ENCODE peak calls at places on chromosomes 1 and 21, in seven cellular contexts. I is endothelial cell, J is choroid plexus epithelial cell, M is OCI-LY7, Q is SK-N-SH, W is nephron progenitor cell, L is esophagus squamous epithelium. N is an unnamed sample.

GRCh38 chr1:35623832-35624231 is 17.5 kb downstream of the PSMB2 start:
- DNase-seq in M (no peak), Q (no peak), J (no peak), L (no peak), I (no peak), W (no peak), N (no peak)

GRCh38 chr1:23799570-23800395 is 771 bp downstream of the GALE start:
- DNase-seq in J (peak), W (peak), M (no peak), L (no peak), I (peak), Q (peak), N (no peak)

GRCh38 chr1:17682403-17682802 is 72.7 kb upstream of the ACTL8 start:
- DNase-seq in Q (peak), I (no peak), L (no peak), M (no peak), J (no peak), W (no peak), N (no peak)

GRCh38 chr21:29149771-29150425 is 19.5 kb downstream of the MAP3K7CL start:
- DNase-seq in L (no peak), Q (no peak), J (peak), M (no peak), W (no peak), I (no peak), N (no peak)

GRCh38 chr1:100528861-100529260 is 9.1 kb upstream of the GPR88 start:
- DNase-seq in W (no peak), Q (no peak), L (no peak), J (peak), M (no peak), I (no peak), N (no peak)

GRCh38 chr21:34113842-34114241 is 40.5 kb downstream of the MRPS6 start:
- DNase-seq in L (no peak), W (no peak), I (no peak), M (no peak), J (no peak), Q (no peak), N (no peak)

GRCh38 chr1:205587576-205587975 is 44.2 kb downstream of the ELK4 start:
- DNase-seq in M (no peak), Q (no peak), I (no peak), L (no peak), J (no peak), W (no peak), N (no peak)

GRCh38 chr1:174883361-174883760 is 116.4 kb upstream of the CACYBP start:
- DNase-seq in I (no peak), Q (no peak), W (no peak), L (no peak), J (peak), M (no peak), N (no peak)

GRCh38 chr1:53411541-53412152 is 47.6 kb upstream of the DMRTB1 start:
- DNase-seq in I (no peak), L (no peak), W (no peak), M (no peak), J (no peak), Q (no peak), N (no peak)

GRCh38 chr1:16082283-16083038 is 9.0 kb upstream of the FAM131C start:
- DNase-seq in I (peak), J (peak), Q (peak), L (no peak), M (peak), W (peak), N (peak)

GRCh38 chr1:247430430-247430829 is 14.5 kb downstream of the NLRP3 start:
- DNase-seq in Q (no peak), J (no peak), L (no peak), I (no peak), M (no peak), W (no peak), N (no peak)

GRCh38 chr1:247437551-247438535 is 20.1 kb downstream of the OR2B11 start:
- DNase-seq in I (no peak), J (no peak), M (no peak), W (no peak), L (no peak), Q (no peak), N (no peak)

GRCh38 chr1:247433922-247434476 is 18.0 kb downstream of the NLRP3 start:
- DNase-seq in J (no peak), I (no peak), L (no peak), Q (no peak), W (no peak), M (no peak), N (no peak)

GRCh38 chr1:247431643-247432042 is 15.7 kb downstream of the NLRP3 start:
- DNase-seq in I (no peak), W (no peak), Q (no peak), M (no peak), J (no peak), L (no peak), N (no peak)

GRCh38 chr1:247435026-247435770 is 19.2 kb downstream of the NLRP3 start:
- DNase-seq in J (no peak), Q (no peak), L (no peak), M (no peak), W (no peak), I (no peak), N (no peak)
- TF ChIP-seq CTCF in J (no peak), Q (no peak), L (no peak), M (no peak), W (no peak), I (no peak), N (no peak)

GRCh38 chr1:63063367-63063766 is 259.0 kb upstream of the FOXD3 start:
- DNase-seq in Q (no peak), L (no peak), M (no peak), I (peak), W (no peak), J (no peak), N (no peak)
- TF ChIP-seq CTCF in Q (peak), L (no peak), M (peak), I (peak), W (no peak), J (peak), N (no peak)

GRCh38 chr1:156844102-156844501 is 14.8 kb downstream of the INSRR start:
- DNase-seq in L (no peak), W (no peak), Q (no peak), M (no peak), J (no peak), I (no peak), N (no peak)

GRCh38 chr1:156846643-156847042 is 12.3 kb downstream of the INSRR start:
- DNase-seq in L (no peak), W (no peak), J (no peak), I (no peak), Q (no peak), M (no peak), N (no peak)

GRCh38 chr1:156844638-156845037 is 14.3 kb downstream of the INSRR start:
- DNase-seq in L (no peak), Q (no peak), J (no peak), W (no peak), M (no peak), I (no peak), N (no peak)

GRCh38 chr1:156845953-156846545 is 12.9 kb downstream of the INSRR start:
- DNase-seq in I (no peak), L (no peak), Q (no peak), M (no peak), J (no peak), W (no peak), N (no peak)

DNA sequence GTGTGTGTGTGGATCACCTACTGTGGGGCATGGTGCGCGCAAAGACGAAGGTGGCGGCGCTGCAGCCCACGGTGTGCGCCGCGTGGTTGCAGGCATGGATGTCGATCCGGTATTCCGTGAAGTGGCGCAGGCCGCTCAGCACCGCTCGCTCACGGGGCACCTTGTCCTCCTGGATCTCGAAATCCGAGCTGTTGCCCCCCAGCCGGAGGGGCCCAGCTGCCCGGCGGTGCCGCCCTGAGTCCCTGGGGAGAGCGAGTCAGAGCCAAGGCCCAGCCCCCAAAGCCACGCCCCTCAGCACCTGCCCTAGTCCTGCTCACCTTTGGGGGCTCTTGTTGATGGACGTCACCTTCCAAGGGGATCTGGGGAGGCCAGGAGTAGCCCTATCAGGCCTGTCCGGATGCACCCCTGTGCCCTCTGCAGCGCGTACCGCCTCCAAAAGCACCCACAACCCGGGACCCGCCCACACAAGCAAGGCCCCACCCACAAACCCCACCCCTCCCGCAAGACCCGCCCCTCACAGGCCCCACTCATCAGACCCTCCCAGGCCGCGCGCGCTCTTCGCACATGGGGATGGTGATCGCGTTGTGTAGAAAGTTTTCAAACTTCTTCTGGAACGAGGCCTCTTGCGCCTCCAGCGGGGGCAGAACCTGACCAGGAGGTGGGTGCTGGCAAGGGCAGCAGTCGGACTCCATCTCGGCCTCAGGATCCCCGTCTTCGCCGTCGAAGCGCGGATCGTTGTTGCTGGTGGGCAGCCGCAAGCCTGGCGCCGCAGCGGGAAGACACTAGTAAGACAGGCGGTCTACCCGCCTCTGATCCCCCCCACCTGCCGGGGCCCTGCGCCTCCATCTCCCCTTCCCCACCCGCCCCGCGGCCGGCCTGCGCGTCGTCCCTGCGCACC is 13.6 kb downstream of the INSRR start:
- DNase-seq in L (no peak), J (no peak), Q (peak), I (no peak), W (peak), M (no peak), N (no peak)
- TF ChIP-seq CTCF in L (no peak), J (peak), Q (no peak), I (no peak), W (no peak), M (no peak), N (no peak)

DNA sequence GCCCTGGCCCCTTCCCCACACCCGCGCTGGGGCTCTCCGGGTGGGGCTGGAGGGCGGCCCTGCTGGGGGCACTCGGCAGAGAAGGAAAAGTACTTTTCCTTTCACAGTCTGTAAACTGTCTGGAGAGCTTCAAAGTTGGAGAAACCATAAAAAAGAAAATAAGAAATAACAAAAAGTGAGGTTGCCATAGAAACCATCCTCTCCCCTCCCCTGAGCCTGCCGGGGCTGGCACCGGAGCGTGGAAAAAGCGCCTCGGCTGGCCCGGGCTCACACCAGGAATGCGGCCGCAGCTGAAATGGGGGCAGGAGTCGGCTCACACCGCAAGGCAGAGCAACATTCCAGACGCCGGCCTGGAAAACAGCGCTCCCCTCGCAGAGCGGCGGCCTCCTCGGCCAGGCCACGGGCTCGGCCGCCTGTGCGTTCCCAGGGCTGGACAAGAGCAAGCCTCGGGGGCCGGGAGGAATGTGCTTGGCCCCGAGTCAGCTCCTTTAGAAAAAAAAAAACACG is 69.2 kb downstream of the MORN1 start:
- DNase-seq in Q (no peak), L (no peak), J (peak), I (no peak), W (peak), M (no peak), N (peak)
- TF ChIP-seq CTCF in Q (no peak), L (no peak), J (peak), I (no peak), W (no peak), M (no peak), N (no peak)

DNA sequence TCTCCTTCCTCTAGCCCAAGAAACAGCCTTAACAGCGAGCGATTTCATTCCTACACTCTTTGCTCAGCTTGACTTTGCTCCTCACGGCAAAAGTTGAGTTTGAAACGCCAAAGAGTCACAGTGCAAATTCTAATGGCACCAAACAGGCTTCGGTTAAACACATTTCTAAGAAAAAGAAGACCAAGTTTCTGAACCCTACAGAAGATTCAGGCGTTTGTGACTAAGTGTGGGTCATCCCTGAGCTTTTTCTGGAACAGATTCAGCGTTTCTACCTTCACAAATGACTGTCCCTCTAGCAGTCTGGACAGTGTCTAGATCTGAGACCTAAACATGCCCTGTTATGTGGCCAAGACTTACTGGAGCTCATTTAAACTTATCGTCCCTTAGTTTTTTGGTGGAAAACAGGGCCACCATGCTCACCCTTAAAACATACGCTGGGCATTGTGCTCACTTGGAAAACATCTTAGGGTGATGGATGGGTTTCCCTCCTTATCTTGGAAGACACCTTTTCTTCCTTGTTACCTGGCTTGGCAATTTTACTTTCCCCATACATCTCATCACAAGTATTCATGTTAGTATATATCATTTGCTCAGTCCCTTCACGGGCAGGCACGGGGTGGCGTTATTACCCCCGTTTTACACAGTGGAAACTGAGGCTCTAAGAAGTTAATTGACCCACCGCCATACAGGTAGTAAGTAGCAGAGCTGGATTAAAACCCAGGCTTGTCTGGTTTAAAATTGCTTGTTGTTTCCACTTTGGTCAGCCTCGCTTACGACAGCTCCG is 1.0 kb downstream of the C1orf198 start:
- DNase-seq in J (peak), I (no peak), Q (no peak), M (peak), L (no peak), W (no peak), N (no peak)
- TF ChIP-seq CTCF in J (no peak), I (no peak), Q (no peak), M (no peak), L (no peak), W (no peak), N (no peak)

GRCh38 chr1:109639841-109640184 is 16.1 kb upstream of the GSTM4 start:
- DNase-seq in Q (no peak), M (no peak), W (no peak), L (no peak), J (no peak), I (no peak), N (no peak)

GRCh38 chr1:109639063-109639840 is 16.6 kb upstream of the GSTM4 start:
- DNase-seq in J (no peak), L (no peak), I (no peak), W (no peak), Q (peak), M (no peak), N (no peak)

GRCh38 chr1:109636201-109636952 is 16.7 kb downstream of the AMPD2 start:
- DNase-seq in J (peak), W (no peak), Q (no peak), L (no peak), I (no peak), M (no peak), N (no peak)

GRCh38 chr1:109635862-109636200 is 16.2 kb downstream of the AMPD2 start:
- DNase-seq in M (no peak), Q (no peak), I (no peak), W (no peak), L (no peak), J (no peak), N (no peak)

DNA sequence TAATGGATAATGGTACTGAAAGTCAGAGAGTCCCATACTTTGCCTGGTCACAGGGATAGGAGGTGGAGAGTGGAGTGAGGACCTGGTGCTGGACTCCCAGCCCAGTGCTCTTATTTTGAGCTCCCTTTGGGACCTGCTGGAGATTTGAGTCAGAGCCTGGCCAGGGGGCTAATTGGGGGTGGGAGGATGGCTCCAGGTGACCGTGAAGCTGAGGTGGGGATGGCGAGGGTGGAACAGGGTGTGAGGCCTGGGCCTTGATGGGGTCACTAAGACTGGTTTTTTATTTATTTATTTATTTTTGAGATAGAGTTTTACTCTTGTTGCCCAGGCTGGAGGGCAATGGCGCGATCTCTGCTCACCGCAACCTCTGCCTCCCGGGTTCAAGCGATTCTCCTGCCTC is 17.8 kb downstream of the AMPD2 start:
- DNase-seq in J (no peak), I (no peak), W (no peak), L (no peak), Q (no peak), M (no peak), N (no peak)
- TF ChIP-seq CTCF in J (no peak), I (no peak), W (no peak), L (no peak), Q (no peak), M (no peak), N (no peak)

N was measured in progenitor cell of endocrine pancreas.